ENCODE peak calls at places on chromosomes 2 and 18, in six cellular contexts. F is stimulated activated CD4-positive, alpha-beta T cell treated with anti-CD3 and anti-CD28 coated beads, Interleukin-1b, Interleukin-23, amount 100 ng/mL, for 24 hours; B is neural progenitor cell; C is CD4-positive, alpha-beta T cell; T is transverse colon; M is fibroblast of pulmonary artery. I is an unnamed sample.

GRCh38 chr2:178674122-178674521 is 133.1 kb downstream of the TTN start:
- DNase-seq in F (no peak), T (no peak), B (peak), M (no peak), C (no peak), I (peak)

GRCh38 chr2:65536596-65536995 is 104.2 kb upstream of the SPRED2 start:
- DNase-seq in C (no peak), T (no peak), F (no peak), M (no peak), B (no peak), I (no peak)

GRCh38 chr2:215450188-215451011 is 14.5 kb upstream of the FN1 start:
- DNase-seq in T (no peak), F (no peak), M (no peak), C (no peak), B (no peak), I (no peak)

GRCh38 chr2:62597323-62597722 is 91.3 kb upstream of the TMEM17 start:
- DNase-seq in M (peak), B (no peak), T (no peak), C (no peak), F (no peak), I (no peak)

GRCh38 chr2:212520340-212520739 is 18.3 kb downstream of the ERBB4 start:
- DNase-seq in C (no peak), T (no peak), F (no peak), B (peak), M (peak), I (no peak)

GRCh38 chr2:230153390-230153976 is 66.3 kb downstream of the SP110 start:
- DNase-seq in B (peak), C (no peak), F (no peak), M (no peak), T (no peak), I (peak)

GRCh38 chr2:69796199-69796598 is 33.3 kb upstream of the GMCL1 start:
- DNase-seq in F (no peak), M (no peak), T (no peak), C (no peak), B (no peak), I (no peak)

GRCh38 chr2:239275871-239276812 is 124.7 kb downstream of the HDAC4 start:
- DNase-seq in B (no peak), M (peak), C (no peak), T (peak), F (no peak), I (peak)

GRCh38 chr2:45849491-45850283 is 198.2 kb downstream of the PRKCE start:
- DNase-seq in F (no peak), T (no peak), M (peak), B (no peak), C (no peak), I (peak)

GRCh38 chr2:157438907-157439791 is 4.7 kb downstream of the CYTIP start:
- DNase-seq in F (no peak), B (no peak), C (no peak), M (peak), T (no peak), I (peak)

GRCh38 chr18:76808561-76808960 is 13.8 kb upstream of the ZNF236 start:
- DNase-seq in C (no peak), B (no peak), M (no peak), T (no peak), F (no peak), I (no peak)

GRCh38 chr2:133248264-133248663 is 320.0 kb downstream of the NCKAP5 start:
- DNase-seq in M (no peak), C (no peak), F (no peak), B (no peak), T (no peak), I (no peak)

GRCh38 chr2:134336936-134337335 is 83.1 kb downstream of the MGAT5 start:
- DNase-seq in B (no peak), F (no peak), M (no peak), T (no peak), C (no peak), I (no peak)

I was measured in LHCN-M2.